ENCODE peak calls at places on chromosomes 3 and 15, in five cellular contexts. S, P, L, N and E are unnamed samples.

GRCh38 chr3:7672124-7672523 is 811.2 kb downstream of the GRM7 start:
- DNase-seq in S (no peak), P (no peak), N (no peak), L (no peak), E (no peak)

GRCh38 chr3:35932995-35933394 is 293.7 kb downstream of the ARPP21 start:
- DNase-seq in S (no peak), N (peak), P (no peak), L (peak), E (peak)

GRCh38 chr15:63256433-63256884 is 20.9 kb upstream of the APH1B start:
- DNase-seq in L (no peak), N (peak), P (no peak), S (no peak), E (no peak)

GRCh38 chr15:101014276-101014675 is 95.1 kb downstream of the LRRK1 start:
- DNase-seq in L (no peak), P (no peak), S (no peak), N (no peak), E (no peak)

GRCh38 chr15:57370929-57371328 is 5.4 kb upstream of the CGNL1 start:
- DNase-seq in S (no peak), N (peak), L (no peak), P (no peak), E (no peak)

GRCh38 chr3:17313746-17314145 is 428.7 kb downstream of the TBC1D5 start:
- DNase-seq in L (no peak), N (no peak), P (no peak), S (no peak), E (no peak)

GRCh38 chr15:55588070-55588817 is at the start of gene PYGO1:
- DNase-seq in L (no peak), S (peak), P (peak), N (peak), E (peak)

GRCh38 chr15:85753791-85754452 is 40.8 kb downstream of the KLHL25 start:
- DNase-seq in N (no peak), S (no peak), P (no peak), L (no peak), E (peak)

GRCh38 chr3:184672972-184673875 is 38.6 kb downstream of the MAGEF1 start:
- DNase-seq in P (no peak), N (no peak), S (no peak), L (no peak), E (no peak)

GRCh38 chr15:79310612-79310984 is 314 bp upstream of the TMED3 start:
- DNase-seq in N (peak), L (no peak), S (no peak), P (peak), E (no peak)

GRCh38 chr3:104438761-104439160 is 927.9 kb upstream of the ALCAM start:
- DNase-seq in S (no peak), P (no peak), N (no peak), L (no peak), E (no peak)